ENCODE peak calls at places on chromosomes 6 and 20, in ten cellular contexts. T is heart right ventricle; U is OCI-LY7; E is neural progenitor cell; O is tibial artery; F is mucosa of descending colon; Q is HCT116; K is CD8-positive, alpha-beta T cell; W is astrocyte; A is AG04449. G is an unnamed sample.

GRCh38 chr6:39193201-39193791 is 36.0 kb downstream of the KCNK5 start:
- DNase-seq in W (no peak), O (no peak), U (no peak), K (no peak), T (no peak), A (no peak), F (no peak), E (peak), Q (no peak), G (no peak)

GRCh38 chr6:6006428-6007310 is at the start of gene NRN1:
- DNase-seq in T (peak), E (peak), W (no peak), K (no peak), F (peak), Q (no peak), A (no peak), O (no peak), U (peak), G (peak)

GRCh38 chr6:111338843-111339242 is 144.2 kb downstream of the REV3L start:
- DNase-seq in T (no peak), F (no peak), E (no peak), O (no peak), A (no peak), K (no peak), U (no peak), W (no peak), Q (no peak), G (peak)

GRCh38 chr6:168516941-168517741 is 76.2 kb downstream of the SMOC2 start:
- DNase-seq in K (no peak), O (no peak), T (no peak), E (no peak), W (no peak), A (no peak), Q (no peak), F (no peak), U (no peak), G (no peak)

GRCh38 chr6:43758617-43759050 is 11.4 kb upstream of the VEGFA start:
- DNase-seq in E (peak), T (no peak), O (no peak), A (no peak), Q (no peak), W (no peak), K (no peak), U (peak), F (no peak), G (no peak)

GRCh38 chr6:53347921-53348435 is 772 bp downstream of the ELOVL5 start:
- DNase-seq in T (peak), Q (no peak), A (no peak), U (peak), E (peak), K (no peak), W (peak), O (peak), F (peak), G (no peak)

GRCh38 chr6:11018225-11018624 is 25.9 kb downstream of the ELOVL2 start:
- DNase-seq in U (no peak), F (no peak), A (no peak), W (no peak), T (no peak), K (no peak), Q (no peak), E (no peak), O (no peak), G (no peak)

GRCh38 chr6:79167931-79168694 is 66.4 kb downstream of the HMGN3 start:
- DNase-seq in E (no peak), W (peak), A (no peak), T (no peak), K (no peak), F (no peak), U (no peak), O (no peak), Q (no peak), G (no peak)

GRCh38 chr6:20020526-20020925 is 183.4 kb downstream of the ID4 start:
- DNase-seq in W (no peak), O (no peak), A (no peak), Q (no peak), T (no peak), K (no peak), F (no peak), U (no peak), E (no peak), G (no peak)

GRCh38 chr6:111564482-111564945 is 41.2 kb downstream of the TRAF3IP2 start:
- DNase-seq in Q (no peak), K (no peak), O (peak), U (no peak), A (no peak), E (no peak), W (peak), T (no peak), F (no peak), G (no peak)

GRCh38 chr6:145022199-145022782 is 713.0 kb downstream of the EPM2A start:
- DNase-seq in Q (no peak), O (no peak), T (no peak), U (no peak), K (no peak), F (no peak), E (no peak), W (no peak), A (no peak), G (no peak)

GRCh38 chr6:20098267-20098876 is 113.9 kb downstream of the MBOAT1 start:
- DNase-seq in U (no peak), F (no peak), K (no peak), A (no peak), O (no peak), T (no peak), W (peak), Q (no peak), E (no peak), G (no peak)

GRCh38 chr20:13995086-13995665 is at the start of gene MACROD2:
- DNase-seq in O (peak), Q (peak), U (no peak), W (peak), E (peak), F (peak), T (peak), K (no peak), A (peak), G (no peak)

GRCh38 chr6:135162678-135163439 is 18.2 kb upstream of the MYB start:
- DNase-seq in T (no peak), W (no peak), K (no peak), F (no peak), E (peak), U (peak), A (no peak), O (no peak), Q (peak), G (peak)

GRCh38 chr6:34370371-34370770 is 22.1 kb downstream of the NUDT3 start:
- DNase-seq in T (peak), Q (no peak), K (no peak), A (no peak), W (no peak), U (no peak), F (no peak), E (no peak), O (no peak), G (no peak)

GRCh38 chr6:24060982-24061754 is 64.8 kb upstream of the NRSN1 start:
- DNase-seq in T (no peak), E (no peak), W (no peak), K (no peak), U (no peak), F (no peak), A (no peak), O (no peak), Q (no peak), G (peak)

GRCh38 chr20:20548527-20549266 is 163.7 kb downstream of the RALGAPA2 start:
- DNase-seq in T (no peak), U (no peak), F (no peak), A (no peak), W (no peak), O (no peak), Q (no peak), E (no peak), K (no peak), G (no peak)

GRCh38 chr20:59861389-59861788 is 72.0 kb downstream of the SYCP2 start:
- DNase-seq in T (no peak), E (no peak), W (no peak), Q (no peak), U (no peak), F (no peak), K (no peak), O (no peak), A (no peak), G (no peak)

GRCh38 chr20:59864726-59865125 is 68.7 kb downstream of the SYCP2 start:
- DNase-seq in O (no peak), Q (no peak), F (no peak), T (no peak), W (no peak), A (no peak), K (no peak), U (no peak), E (no peak), G (no peak)

GRCh38 chr20:59863058-59863457 is 70.4 kb downstream of the SYCP2 start:
- DNase-seq in T (no peak), W (no peak), Q (no peak), F (no peak), K (no peak), U (no peak), E (no peak), A (no peak), O (no peak), G (no peak)

DNA sequence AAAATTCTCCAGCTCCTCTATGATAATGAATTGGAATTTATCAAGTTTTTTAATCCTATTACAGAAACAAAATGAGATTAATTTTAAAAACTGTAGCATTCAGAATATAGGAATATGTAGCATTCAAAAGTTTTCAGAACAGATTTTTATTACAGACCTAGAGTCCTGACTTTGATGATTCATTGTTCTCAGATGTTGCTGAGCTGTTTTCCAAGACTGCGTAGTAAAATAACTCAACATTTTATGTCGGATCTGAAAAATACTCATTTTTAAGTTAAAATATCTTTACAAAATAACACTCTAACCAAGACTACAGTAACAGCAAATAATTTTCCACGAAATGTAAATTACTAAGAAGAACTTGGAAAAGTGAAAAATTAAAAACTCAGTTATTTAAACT is 67.1 kb downstream of the SYCP2 start:
- DNase-seq in A (no peak), F (no peak), T (no peak), W (no peak), K (no peak), O (no peak), Q (no peak), U (no peak), E (no peak), G (no peak)
- H3K4me3 ChIP-seq in A (no peak), F (no peak), T (no peak), W (no peak), K (no peak), O (no peak), Q (no peak), U (no peak), E (no peak), G (no peak)

GRCh38 chr6:143677891-143678737 is at the start of gene PHACTR2:
- DNase-seq in O (peak), Q (peak), U (no peak), K (peak), W (peak), E (peak), T (peak), A (no peak), F (peak), G (no peak)

GRCh38 chr6:143677577-143677890 is 231 bp upstream of the PHACTR2 start:
- DNase-seq in Q (no peak), W (no peak), K (no peak), U (no peak), T (no peak), A (no peak), F (no peak), O (no peak), E (no peak), G (no peak)

GRCh38 chr6:143682805-143683204 is 5.0 kb downstream of the PHACTR2 start:
- DNase-seq in E (no peak), Q (no peak), O (no peak), A (no peak), T (no peak), W (no peak), F (no peak), K (no peak), U (no peak), G (no peak)

GRCh38 chr6:143678980-143679379 is 1.2 kb downstream of the PHACTR2 start:
- DNase-seq in U (no peak), E (peak), F (no peak), K (no peak), O (no peak), Q (no peak), T (no peak), A (no peak), W (no peak), G (no peak)

GRCh38 chr6:143680157-143680556 is 2.4 kb downstream of the PHACTR2 start:
- DNase-seq in K (no peak), E (peak), A (no peak), O (no peak), T (no peak), F (no peak), Q (no peak), U (no peak), W (no peak), G (no peak)
- H3K4me3 ChIP-seq in K (no peak), E (peak), A (no peak), O (peak), T (peak), F (no peak), Q (no peak), U (no peak), W (peak), G (no peak)

DNA sequence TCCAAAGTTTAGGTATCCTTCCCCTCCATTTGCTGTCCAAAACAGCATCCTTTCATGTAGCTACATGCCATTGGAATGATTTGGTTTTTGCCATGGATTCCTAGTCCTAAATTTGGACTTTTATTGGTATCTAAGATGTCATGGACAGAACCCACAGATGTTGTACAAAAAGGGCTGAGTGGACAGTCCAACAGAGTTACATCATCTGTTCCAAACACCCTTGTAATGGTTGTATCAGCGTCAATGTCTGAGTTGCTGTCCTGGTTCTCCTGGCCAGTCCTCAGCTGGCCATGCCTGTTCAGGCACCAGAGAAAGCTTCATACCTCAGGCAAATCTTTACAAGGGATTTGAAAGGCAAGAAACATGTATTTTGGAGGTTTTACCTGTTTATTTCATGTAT is 191.3 kb downstream of the ESR1 start:
- DNase-seq in W (peak), E (no peak), T (no peak), Q (no peak), F (no peak), K (no peak), U (no peak), A (no peak), O (no peak), G (no peak)
- H3K4me3 ChIP-seq in W (no peak), E (no peak), T (no peak), Q (no peak), F (no peak), K (no peak), U (no peak), A (no peak), O (no peak), G (no peak)

DNA sequence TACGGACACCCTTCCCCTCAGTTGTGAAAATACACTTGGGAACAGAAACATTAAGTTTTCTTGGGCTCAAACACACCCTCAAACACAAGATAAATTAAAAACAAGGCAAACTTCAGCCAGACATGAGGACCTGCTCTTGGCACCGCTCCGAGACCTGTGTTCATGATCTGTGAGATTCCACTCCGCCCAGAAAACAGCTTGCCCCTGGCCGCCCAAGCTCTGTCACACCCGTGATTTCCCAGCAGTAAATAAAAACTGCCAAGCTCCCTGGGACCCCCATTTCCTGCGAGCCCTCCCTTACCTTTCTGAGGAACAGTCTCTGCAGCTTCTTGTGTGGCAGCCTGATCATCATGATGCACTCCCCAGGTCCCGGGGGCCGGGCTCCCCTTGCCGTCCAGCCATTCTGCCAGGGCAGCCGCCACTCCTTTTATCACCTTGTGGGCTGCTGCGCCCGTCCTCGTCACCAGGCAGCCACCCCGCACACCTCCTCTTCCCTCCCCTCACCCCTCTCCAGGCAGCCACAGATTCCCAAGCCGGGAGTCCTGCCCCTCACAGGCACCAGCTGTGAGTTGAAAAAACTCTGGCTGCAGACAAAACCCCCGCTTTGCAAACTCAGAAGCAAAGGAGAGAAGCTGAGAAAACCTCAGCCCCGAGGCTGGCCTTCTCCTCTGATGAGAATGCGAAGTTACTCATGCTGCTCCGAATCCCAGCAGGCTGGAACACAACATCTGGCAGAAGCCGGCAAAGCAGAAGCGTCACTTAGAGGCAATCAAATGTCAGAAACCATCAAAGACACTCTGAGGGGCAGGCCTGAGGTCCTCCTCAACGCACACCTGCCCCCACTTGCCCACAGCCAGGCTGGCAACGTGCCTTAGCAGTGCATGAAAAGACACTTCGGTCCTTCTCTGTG is 130.4 kb upstream of the RPS6KA2 start:
- DNase-seq in T (no peak), Q (no peak), A (no peak), O (no peak), F (no peak), U (no peak), W (peak), K (no peak), E (peak), G (no peak)
- H3K4me3 ChIP-seq in T (peak), Q (no peak), A (no peak), O (no peak), F (no peak), U (no peak), W (no peak), K (no peak), E (peak), G (no peak)

DNA sequence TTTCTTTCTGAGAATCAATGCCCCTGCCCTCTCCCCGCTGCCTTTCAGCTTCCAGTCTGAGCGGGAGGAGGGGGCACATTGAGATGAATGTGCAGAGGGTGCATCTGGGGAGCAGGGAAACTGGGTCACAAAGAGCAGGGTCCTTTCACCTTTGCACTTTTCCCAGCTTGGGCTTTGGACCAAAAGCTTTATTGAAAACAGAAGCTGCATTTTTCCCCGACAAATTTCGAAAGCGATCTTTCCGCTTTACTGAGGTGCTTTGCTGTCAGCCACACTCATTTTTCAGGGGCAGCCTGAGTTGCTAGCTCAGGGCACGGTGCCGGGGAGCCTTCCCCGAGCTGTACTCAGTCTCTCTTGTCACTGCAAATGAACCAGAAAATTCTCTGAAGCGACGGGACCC is 283.8 kb upstream of the SOX4 start:
- DNase-seq in K (no peak), F (no peak), W (peak), A (no peak), T (no peak), O (no peak), E (peak), Q (no peak), U (no peak), G (no peak)
- H3K4me3 ChIP-seq in K (no peak), F (no peak), W (peak), A (peak), T (no peak), O (no peak), E (no peak), Q (no peak), U (no peak), G (no peak)

GRCh38 chr20:31705191-31705590 is 17.5 kb downstream of the BCL2L1 start:
- DNase-seq in F (no peak), A (no peak), U (no peak), T (no peak), E (no peak), Q (no peak), K (no peak), W (no peak), O (no peak), G (no peak)

GRCh38 chr20:31707258-31707615 is 15.4 kb downstream of the BCL2L1 start:
- DNase-seq in K (no peak), A (no peak), T (no peak), Q (no peak), U (no peak), O (no peak), W (no peak), F (no peak), E (no peak), G (no peak)

GRCh38 chr20:31704225-31705119 is 18.2 kb downstream of the BCL2L1 start:
- DNase-seq in A (no peak), O (no peak), T (no peak), E (peak), W (peak), U (no peak), F (peak), K (no peak), Q (peak), G (no peak)

GRCh38 chr20:31706607-31707257 is 15.9 kb downstream of the BCL2L1 start:
- DNase-seq in O (no peak), W (no peak), T (no peak), K (no peak), A (no peak), Q (no peak), F (no peak), E (no peak), U (no peak), G (no peak)

DNA sequence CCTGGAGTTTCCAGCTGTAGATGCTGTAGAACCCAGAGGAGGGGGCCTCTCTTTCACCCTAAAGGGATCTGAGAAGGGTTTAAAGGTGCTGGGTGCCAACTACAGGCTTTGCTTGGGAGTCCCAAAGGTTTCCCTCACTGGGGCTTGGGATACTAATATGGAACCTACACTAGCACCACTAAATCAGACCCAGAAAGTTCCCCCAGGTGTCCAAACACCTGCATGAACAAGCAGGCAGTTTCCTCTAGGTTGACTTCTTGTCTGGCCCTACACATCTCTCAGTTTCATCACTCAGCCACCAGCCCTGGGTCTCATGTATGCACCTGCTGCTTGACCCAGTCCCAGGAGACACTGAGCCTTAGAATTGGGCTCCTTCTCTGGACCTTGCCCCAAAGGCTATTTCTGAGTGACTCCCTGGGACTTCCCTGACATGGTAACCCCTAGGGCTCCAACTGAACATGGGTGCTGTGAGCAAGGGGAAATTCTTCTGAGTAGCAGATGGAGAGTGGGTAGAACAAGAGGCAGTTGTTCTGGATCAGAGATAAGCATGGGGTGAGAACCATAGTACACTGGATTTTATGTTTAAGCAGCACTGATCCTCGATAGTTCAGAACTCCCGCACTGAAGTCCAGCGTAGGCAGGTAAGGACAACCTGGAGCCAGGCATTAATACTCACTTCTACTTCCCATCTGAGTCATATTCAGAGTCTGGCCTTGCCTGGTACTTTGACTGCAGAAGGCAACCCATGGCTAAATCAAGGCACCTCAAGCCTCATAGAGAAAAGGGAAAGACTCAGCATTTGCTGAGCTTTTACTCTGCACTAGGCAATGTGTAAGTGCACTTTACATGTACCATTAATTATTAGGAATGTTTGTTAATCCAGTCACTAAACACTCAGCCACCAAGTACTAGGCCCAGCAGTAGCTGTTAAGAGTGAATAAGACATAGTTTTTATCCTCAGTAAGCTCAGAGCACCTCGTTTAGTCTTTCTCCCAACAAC is 16.8 kb downstream of the BCL2L1 start:
- DNase-seq in T (no peak), Q (no peak), E (no peak), K (no peak), W (no peak), F (no peak), U (peak), O (no peak), A (no peak), G (peak)
- H3K4me3 ChIP-seq in T (no peak), Q (no peak), E (no peak), K (no peak), W (no peak), F (no peak), U (peak), O (no peak), A (no peak), G (peak)

G was measured in MM.1S.